ENCODE peak calls at places on chromosomes 4 and X, in eight cellular contexts. H is H9; F is activated CD4-positive, alpha-beta T cell treated with anti-CD3 and anti-CD28 coated beads, Interleukin-2, amount 10 ng/mL, durations not matched to agents 7 days and 5 days; G is naive thymus-derived CD8-positive, alpha-beta T cell; P is globus pallidus; I is astrocyte; C is HTR-8/SVneo; U is ACHN. V is an unnamed sample.

GRCh38 chr4:188911707-188912106 is 772.5 kb downstream of the TRIML1 start:
- DNase-seq in I (no peak), G (no peak), P (no peak), U (no peak), H (no peak), F (no peak), C (no peak), V (no peak)

GRCh38 chr4:145818001-145818400 is 120.6 kb downstream of the ZNF827 start:
- DNase-seq in I (no peak), H (no peak), C (no peak), P (no peak), F (no peak), G (no peak), U (no peak), V (no peak)

GRCh38 chrX:100424012-100424411 is 13.9 kb upstream of the PCDH19 start:
- DNase-seq in U (no peak), H (peak; percentile 44), F (no peak), P (no peak), G (no peak), I (no peak), C (no peak), V (no peak)

GRCh38 chr4:175376287-175376977 is 435.6 kb downstream of the GPM6A start:
- DNase-seq in H (no peak), C (no peak), F (no peak), I (no peak), G (no peak), P (no peak), U (no peak), V (no peak)

GRCh38 chr4:143384381-143384994 is 47.8 kb downstream of the GAB1 start:
- DNase-seq in H (no peak), I (no peak), U (no peak), C (no peak), P (no peak), G (no peak), F (no peak), V (no peak)

GRCh38 chr4:77821775-77822174 is 2.6 kb upstream of the CNOT6L start:
- DNase-seq in C (no peak), U (no peak), G (peak; percentile 58), F (peak; percentile 52), I (no peak), P (no peak), H (no peak), V (peak; percentile 74)

GRCh38 chr4:110049951-110050925 is 137.6 kb downstream of the EGF start:
- DNase-seq in F (peak; percentile 69), G (peak; percentile 56), I (no peak), P (peak; percentile 65), H (no peak), U (peak; percentile 36), C (peak; percentile 32), V (peak; percentile 42)

GRCh38 chrX:123308663-123309062 is 124.6 kb downstream of the GRIA3 start:
- DNase-seq in C (no peak), H (no peak), F (no peak), U (no peak), P (no peak), I (peak; percentile 49), G (no peak), V (no peak)

GRCh38 chrX:104270916-104271512 is 16.3 kb upstream of the ESX1 start:
- DNase-seq in I (peak; percentile 4), U (peak; percentile 52), C (no peak), H (peak; percentile 53), G (peak; percentile 2), P (peak; percentile 52), F (peak; percentile 31), V (no peak)

GRCh38 chrX:69027181-69028005 is 137.9 kb downstream of the PJA1 start:
- DNase-seq in P (no peak), G (no peak), H (no peak), I (peak; percentile 78), U (no peak), F (no peak), C (no peak), V (no peak)

GRCh38 chrX:7552758-7553157 is 290.2 kb upstream of the VCX start:
- DNase-seq in C (no peak), P (no peak), U (no peak), I (no peak), H (no peak), F (no peak), G (no peak), V (no peak)

GRCh38 chrX:24149346-24150050 is at the start of gene ZFX:
- DNase-seq in G (peak; percentile 90), F (peak; percentile 60), H (peak; percentile 58), U (peak; percentile 32), P (peak; percentile 45), C (no peak), I (peak; percentile 53), V (peak; percentile 79)

GRCh38 chr4:77795339-77795738 is 23.8 kb downstream of the CNOT6L start:
- DNase-seq in I (no peak), H (no peak), C (no peak), U (no peak), G (no peak), F (no peak), P (no peak), V (no peak)

GRCh38 chr4:101367201-101367600 is 19.9 kb upstream of the PPP3CA start:
- DNase-seq in F (no peak), C (no peak), G (no peak), H (no peak), P (no peak), U (peak; percentile 53), I (peak; percentile 97), V (no peak)

GRCh38 chrX:39176105-39176504 is 374.8 kb downstream of the MID1IP1 start:
- DNase-seq in G (no peak), I (no peak), U (no peak), C (no peak), H (no peak), P (no peak), F (no peak), V (no peak)

GRCh38 chr4:3407171-3407771 is 34.5 kb upstream of the HGFAC start:
- DNase-seq in H (peak; percentile 20), U (no peak), C (no peak), F (no peak), P (no peak), G (no peak), I (no peak), V (no peak)

GRCh38 chr4:158170691-158171455 is 2.0 kb downstream of the GASK1B start:
- DNase-seq in C (no peak), F (peak; percentile 12), G (no peak), I (no peak), H (peak; percentile 60), P (no peak), U (no peak), V (peak; percentile 4)

GRCh38 chrX:42290608-42291007 is 367.3 kb upstream of the CASK start:
- DNase-seq in F (no peak), P (no peak), G (no peak), H (no peak), C (no peak), U (peak; percentile 8), I (no peak), V (peak; percentile 31)

GRCh38 chrX:72308566-72309296 is 3.0 kb upstream of the CITED1 start:
- DNase-seq in I (peak; percentile 57), G (peak; percentile 11), C (peak; percentile 87), U (peak; percentile 39), F (no peak), P (peak; percentile 18), H (peak; percentile 82), V (peak; percentile 27)

GRCh38 chrX:13091111-13091765 is 46.8 kb upstream of the FAM9C start:
- DNase-seq in U (no peak), G (peak; percentile 51), H (no peak), F (peak; percentile 59), C (no peak), P (peak; percentile 29), I (no peak), V (no peak)

GRCh38 chr4:86543080-86543479 is 51.0 kb upstream of the PTPN13 start:
- DNase-seq in G (no peak), U (no peak), C (no peak), H (no peak), P (no peak), F (no peak), I (no peak), V (no peak)

GRCh38 chrX:57241967-57242366 is 44.5 kb upstream of the FAAH2 start:
- DNase-seq in F (no peak), H (no peak), C (no peak), G (no peak), I (no peak), U (no peak), P (no peak), V (no peak)

GRCh38 chr4:139753686-139754085 is 88.1 kb downstream of the MGST2 start:
- DNase-seq in G (no peak), H (no peak), F (no peak), U (no peak), C (no peak), I (no peak), P (no peak), V (no peak)

GRCh38 chr4:25925486-25926201 is 11.6 kb downstream of the SMIM20 start:
- DNase-seq in G (no peak), H (peak; percentile 55), C (peak; percentile 24), I (no peak), P (peak; percentile 58), F (peak; percentile 39), U (peak; percentile 33), V (peak; percentile 38)

GRCh38 chrX:41971346-41971745 is 48.0 kb upstream of the CASK start:
- DNase-seq in C (no peak), H (peak; percentile 48), F (no peak), P (no peak), I (no peak), G (no peak), U (no peak), V (no peak)

GRCh38 chr4:180726611-180727010 is 1516.6 kb upstream of the TENM3 start:
- DNase-seq in C (no peak), G (no peak), U (no peak), H (no peak), F (no peak), I (no peak), P (no peak), V (no peak)

GRCh38 chrX:20362268-20363002 is 95.7 kb upstream of the RPS6KA3 start:
- DNase-seq in F (no peak), U (peak; percentile 32), G (no peak), C (no peak), P (no peak), H (no peak), I (peak; percentile 65), V (no peak)

V was measured in CD4-positive, CD25-positive, alpha-beta regulatory T cell.